ENCODE peak calls at places on chromosomes 2 and 18, in ten cellular contexts. One of them, this sample, is unnamed.
A peak's percentile ranks its signal among the peaks of the same experiment; 100 is the strongest.

GRCh38 chr2:52253605-52254004 is 1221.7 kb upstream of the NRXN1 start:
- DNase-seq in OCI-LY7: no peak
- DNase-seq in SK-N-SH: no peak
- DNase-seq in WTC11: no peak
- DNase-seq in C1 segment of cervical spinal cord: no peak
- DNase-seq in caudate nucleus: no peak
- DNase-seq in Ammon's horn: no peak
- DNase-seq in HEK293T: no peak
- DNase-seq in hypothalamus: no peak
- DNase-seq in brain microvascular endothelial cell: no peak
- DNase-seq in this sample: no peak

GRCh38 chr2:217092710-217093379 is 233.0 kb upstream of the TNP1 start:
- DNase-seq in SK-N-SH: peak; percentile 42
- DNase-seq in brain microvascular endothelial cell: no peak
- DNase-seq in OCI-LY7: no peak
- DNase-seq in WTC11: no peak
- DNase-seq in Ammon's horn: no peak
- DNase-seq in HEK293T: no peak
- DNase-seq in caudate nucleus: no peak
- DNase-seq in hypothalamus: no peak
- DNase-seq in C1 segment of cervical spinal cord: no peak
- DNase-seq in this sample: no peak

GRCh38 chr2:88627856-88628568 is 748 bp upstream of the EIF2AK3 start:
- DNase-seq in brain microvascular endothelial cell: peak; percentile 96
- DNase-seq in SK-N-SH: peak; percentile 65
- DNase-seq in HEK293T: peak; percentile 68
- DNase-seq in Ammon's horn: peak; percentile 88
- DNase-seq in OCI-LY7: peak; percentile 87
- DNase-seq in hypothalamus: peak; percentile 85
- DNase-seq in WTC11: peak; percentile 81
- DNase-seq in C1 segment of cervical spinal cord: no peak
- DNase-seq in caudate nucleus: no peak
- DNase-seq in this sample: no peak

GRCh38 chr18:48815581-48816324 is 135.0 kb downstream of the SMAD7 start:
- DNase-seq in WTC11: peak; percentile 4
- DNase-seq in caudate nucleus: no peak
- DNase-seq in Ammon's horn: no peak
- DNase-seq in OCI-LY7: no peak
- DNase-seq in SK-N-SH: no peak
- DNase-seq in brain microvascular endothelial cell: peak; percentile 63
- DNase-seq in C1 segment of cervical spinal cord: no peak
- DNase-seq in hypothalamus: no peak
- DNase-seq in HEK293T: no peak
- DNase-seq in this sample: no peak

GRCh38 chr2:29361255-29361654 is 246.0 kb downstream of the CLIP4 start:
- DNase-seq in hypothalamus: no peak
- DNase-seq in HEK293T: no peak
- DNase-seq in brain microvascular endothelial cell: no peak
- DNase-seq in Ammon's horn: peak; percentile 11
- DNase-seq in SK-N-SH: no peak
- DNase-seq in caudate nucleus: no peak
- DNase-seq in WTC11: no peak
- DNase-seq in C1 segment of cervical spinal cord: no peak
- DNase-seq in OCI-LY7: no peak
- DNase-seq in this sample: no peak

GRCh38 chr18:50506362-50506761 is 53.5 kb upstream of the MAPK4 start:
- DNase-seq in brain microvascular endothelial cell: no peak
- DNase-seq in OCI-LY7: no peak
- DNase-seq in SK-N-SH: no peak
- DNase-seq in hypothalamus: no peak
- DNase-seq in WTC11: no peak
- DNase-seq in HEK293T: no peak
- DNase-seq in caudate nucleus: no peak
- DNase-seq in Ammon's horn: no peak
- DNase-seq in C1 segment of cervical spinal cord: no peak
- DNase-seq in this sample: no peak

GRCh38 chr18:49723648-49724180 is 89.6 kb downstream of the ACAA2 start:
- DNase-seq in OCI-LY7: no peak
- DNase-seq in brain microvascular endothelial cell: peak; percentile 41
- DNase-seq in HEK293T: no peak
- DNase-seq in hypothalamus: no peak
- DNase-seq in SK-N-SH: no peak
- DNase-seq in caudate nucleus: no peak
- DNase-seq in WTC11: no peak
- DNase-seq in Ammon's horn: no peak
- DNase-seq in C1 segment of cervical spinal cord: no peak
- DNase-seq in this sample: no peak

GRCh38 chr2:13919981-13920382 is 712.5 kb upstream of the LRATD1 start:
- DNase-seq in OCI-LY7: no peak
- DNase-seq in caudate nucleus: no peak
- DNase-seq in brain microvascular endothelial cell: no peak
- DNase-seq in C1 segment of cervical spinal cord: no peak
- DNase-seq in HEK293T: no peak
- DNase-seq in Ammon's horn: no peak
- DNase-seq in hypothalamus: no peak
- DNase-seq in WTC11: no peak
- DNase-seq in SK-N-SH: no peak
- DNase-seq in this sample: no peak

GRCh38 chr2:148721520-148721931 is 77.0 kb downstream of the EPC2 start:
- DNase-seq in Ammon's horn: no peak
- DNase-seq in hypothalamus: no peak
- DNase-seq in HEK293T: no peak
- DNase-seq in C1 segment of cervical spinal cord: no peak
- DNase-seq in SK-N-SH: no peak
- DNase-seq in brain microvascular endothelial cell: no peak
- DNase-seq in OCI-LY7: no peak
- DNase-seq in WTC11: no peak
- DNase-seq in caudate nucleus: no peak
- DNase-seq in this sample: no peak

GRCh38 chr2:109295070-109295780 is 166.2 kb downstream of the SH3RF3 start:
- DNase-seq in hypothalamus: no peak
- DNase-seq in Ammon's horn: no peak
- DNase-seq in caudate nucleus: no peak
- DNase-seq in WTC11: no peak
- DNase-seq in OCI-LY7: no peak
- DNase-seq in C1 segment of cervical spinal cord: no peak
- DNase-seq in HEK293T: no peak
- DNase-seq in brain microvascular endothelial cell: no peak
- DNase-seq in SK-N-SH: no peak
- DNase-seq in this sample: no peak

GRCh38 chr2:37020887-37021796 is 54.8 kb upstream of the STRN start:
- DNase-seq in OCI-LY7: no peak
- DNase-seq in WTC11: no peak
- DNase-seq in hypothalamus: no peak
- DNase-seq in C1 segment of cervical spinal cord: no peak
- DNase-seq in Ammon's horn: no peak
- DNase-seq in brain microvascular endothelial cell: no peak
- DNase-seq in SK-N-SH: no peak
- DNase-seq in HEK293T: no peak
- DNase-seq in caudate nucleus: no peak
- DNase-seq in this sample: no peak

GRCh38 chr2:37656512-37657423 is 14.7 kb downstream of the CDC42EP3 start:
- DNase-seq in HEK293T: no peak
- DNase-seq in caudate nucleus: no peak
- DNase-seq in WTC11: no peak
- DNase-seq in C1 segment of cervical spinal cord: no peak
- DNase-seq in Ammon's horn: no peak
- DNase-seq in hypothalamus: no peak
- DNase-seq in SK-N-SH: no peak
- DNase-seq in OCI-LY7: peak; percentile 57
- DNase-seq in brain microvascular endothelial cell: no peak
- DNase-seq in this sample: no peak

GRCh38 chr2:228532233-228532632 is 350.7 kb upstream of the SPHKAP start:
- DNase-seq in Ammon's horn: no peak
- DNase-seq in HEK293T: no peak
- DNase-seq in caudate nucleus: no peak
- DNase-seq in WTC11: no peak
- DNase-seq in hypothalamus: no peak
- DNase-seq in OCI-LY7: no peak
- DNase-seq in SK-N-SH: no peak
- DNase-seq in C1 segment of cervical spinal cord: no peak
- DNase-seq in brain microvascular endothelial cell: no peak
- DNase-seq in this sample: no peak

GRCh38 chr2:64120928-64121327 is 23.3 kb downstream of the PELI1 start:
- DNase-seq in HEK293T: no peak
- DNase-seq in WTC11: no peak
- DNase-seq in hypothalamus: no peak
- DNase-seq in Ammon's horn: no peak
- DNase-seq in caudate nucleus: no peak
- DNase-seq in C1 segment of cervical spinal cord: no peak
- DNase-seq in SK-N-SH: no peak
- DNase-seq in brain microvascular endothelial cell: no peak
- DNase-seq in OCI-LY7: no peak
- DNase-seq in this sample: no peak

GRCh38 chr2:86020984-86021383 is 84.7 kb downstream of the POLR1A start:
- DNase-seq in WTC11: no peak
- DNase-seq in Ammon's horn: peak; percentile 89
- DNase-seq in hypothalamus: peak; percentile 59
- DNase-seq in OCI-LY7: no peak
- DNase-seq in HEK293T: no peak
- DNase-seq in brain microvascular endothelial cell: no peak
- DNase-seq in C1 segment of cervical spinal cord: peak; percentile 64
- DNase-seq in SK-N-SH: no peak
- DNase-seq in caudate nucleus: peak; percentile 61
- DNase-seq in this sample: peak; percentile 74

GRCh38 chr18:12013186-12013916 is 32.0 kb downstream of the IMPA2 start:
- DNase-seq in hypothalamus: no peak
- DNase-seq in Ammon's horn: no peak
- DNase-seq in brain microvascular endothelial cell: no peak
- DNase-seq in WTC11: no peak
- DNase-seq in HEK293T: no peak
- DNase-seq in C1 segment of cervical spinal cord: no peak
- DNase-seq in SK-N-SH: no peak
- DNase-seq in OCI-LY7: no peak
- DNase-seq in caudate nucleus: no peak
- DNase-seq in this sample: no peak

GRCh38 chr2:67585400-67585799 is 188.3 kb downstream of the ETAA1 start:
- DNase-seq in caudate nucleus: no peak
- DNase-seq in SK-N-SH: no peak
- DNase-seq in hypothalamus: no peak
- DNase-seq in OCI-LY7: no peak
- DNase-seq in HEK293T: no peak
- DNase-seq in C1 segment of cervical spinal cord: no peak
- DNase-seq in Ammon's horn: no peak
- DNase-seq in WTC11: no peak
- DNase-seq in brain microvascular endothelial cell: no peak
- DNase-seq in this sample: no peak

GRCh38 chr18:30271716-30272115 is 770.8 kb downstream of the DSC3 start:
- DNase-seq in HEK293T: no peak
- DNase-seq in hypothalamus: no peak
- DNase-seq in OCI-LY7: no peak
- DNase-seq in C1 segment of cervical spinal cord: no peak
- DNase-seq in caudate nucleus: no peak
- DNase-seq in brain microvascular endothelial cell: no peak
- DNase-seq in Ammon's horn: no peak
- DNase-seq in SK-N-SH: no peak
- DNase-seq in WTC11: no peak
- DNase-seq in this sample: no peak

GRCh38 chr2:15609341-15610042 is 17.8 kb downstream of the DDX1 start:
- DNase-seq in hypothalamus: no peak
- DNase-seq in HEK293T: no peak
- DNase-seq in WTC11: no peak
- DNase-seq in caudate nucleus: no peak
- DNase-seq in Ammon's horn: no peak
- DNase-seq in SK-N-SH: no peak
- DNase-seq in C1 segment of cervical spinal cord: no peak
- DNase-seq in brain microvascular endothelial cell: no peak
- DNase-seq in OCI-LY7: no peak
- DNase-seq in this sample: no peak

GRCh38 chr2:17583166-17583565 is 42.7 kb downstream of the VSNL1 start:
- DNase-seq in hypothalamus: no peak
- DNase-seq in Ammon's horn: peak; percentile 43
- DNase-seq in SK-N-SH: no peak
- DNase-seq in OCI-LY7: no peak
- DNase-seq in caudate nucleus: no peak
- DNase-seq in WTC11: no peak
- DNase-seq in C1 segment of cervical spinal cord: no peak
- DNase-seq in HEK293T: no peak
- DNase-seq in brain microvascular endothelial cell: peak; percentile 9
- DNase-seq in this sample: no peak

GRCh38 chr2:222057249-222058073 is 241.3 kb downstream of the PAX3 start:
- DNase-seq in OCI-LY7: peak; percentile 21
- DNase-seq in SK-N-SH: peak; percentile 46
- DNase-seq in WTC11: no peak
- DNase-seq in HEK293T: peak; percentile 41
- DNase-seq in C1 segment of cervical spinal cord: no peak
- DNase-seq in Ammon's horn: peak; percentile 9
- DNase-seq in hypothalamus: no peak
- DNase-seq in caudate nucleus: no peak
- DNase-seq in brain microvascular endothelial cell: no peak
- DNase-seq in this sample: peak; percentile 24

GRCh38 chr2:63667132-63667531 is 78.4 kb downstream of the MDH1 start:
- DNase-seq in OCI-LY7: no peak
- DNase-seq in caudate nucleus: no peak
- DNase-seq in WTC11: no peak
- DNase-seq in hypothalamus: no peak
- DNase-seq in C1 segment of cervical spinal cord: no peak
- DNase-seq in HEK293T: no peak
- DNase-seq in SK-N-SH: no peak
- DNase-seq in brain microvascular endothelial cell: no peak
- DNase-seq in Ammon's horn: no peak
- DNase-seq in this sample: no peak

GRCh38 chr2:31129835-31130561 is 8.2 kb downstream of the GALNT14 start:
- DNase-seq in HEK293T: no peak
- DNase-seq in Ammon's horn: no peak
- DNase-seq in hypothalamus: no peak
- DNase-seq in SK-N-SH: peak; percentile 55
- DNase-seq in OCI-LY7: no peak
- DNase-seq in brain microvascular endothelial cell: no peak
- DNase-seq in caudate nucleus: no peak
- DNase-seq in WTC11: no peak
- DNase-seq in C1 segment of cervical spinal cord: no peak
- DNase-seq in this sample: no peak

GRCh38 chr2:215136669-215137328 is 1.6 kb downstream of the ABCA12 start:
- DNase-seq in HEK293T: no peak
- DNase-seq in brain microvascular endothelial cell: peak; percentile 42
- DNase-seq in WTC11: no peak
- DNase-seq in OCI-LY7: no peak
- DNase-seq in C1 segment of cervical spinal cord: no peak
- DNase-seq in SK-N-SH: no peak
- DNase-seq in hypothalamus: no peak
- DNase-seq in Ammon's horn: no peak
- DNase-seq in caudate nucleus: no peak
- DNase-seq in this sample: no peak

GRCh38 chr18:79553154-79553553 is 126.4 kb upstream of the CTDP1 start:
- DNase-seq in SK-N-SH: no peak
- DNase-seq in HEK293T: no peak
- DNase-seq in hypothalamus: no peak
- DNase-seq in caudate nucleus: no peak
- DNase-seq in C1 segment of cervical spinal cord: no peak
- DNase-seq in OCI-LY7: no peak
- DNase-seq in WTC11: no peak
- DNase-seq in Ammon's horn: no peak
- DNase-seq in brain microvascular endothelial cell: no peak
- DNase-seq in this sample: no peak

This sample was measured in hippocampal formation.